ENCODE peak calls at places on chromosomes 3 and 15, in six cellular contexts. F is K562, M is upper lobe of left lung, D is HepG2, N is HCT116, P is GM12878. W is an unnamed sample.

GRCh38 chr3:15726043-15726442 is 71.7 kb downstream of the ANKRD28 start:
- ATAC-seq in F (no peak), M (no peak), N (no peak), P (peak), D (no peak), W (no peak)

GRCh38 chr3:170414202-170414663 is 4.4 kb upstream of the CLDN11 start:
- ATAC-seq in F (peak), P (peak), M (peak), N (peak), D (peak), W (no peak)

GRCh38 chr15:75348034-75348562 is 1.3 kb downstream of the NEIL1 start:
- ATAC-seq in N (peak), D (peak), M (peak), P (no peak), F (peak), W (peak)

GRCh38 chr15:28960979-28961378 is 75.2 kb downstream of the APBA2 start:
- ATAC-seq in N (peak), F (peak), M (no peak), P (no peak), D (no peak), W (no peak)

GRCh38 chr3:16816048-16816780 is 68.5 kb upstream of the PLCL2 start:
- ATAC-seq in M (no peak), P (peak), D (no peak), F (no peak), N (no peak), W (no peak)

GRCh38 chr15:89243046-89243690 is 611 bp upstream of the FANCI start:
- ATAC-seq in P (no peak), D (no peak), N (no peak), M (no peak), F (no peak), W (peak)

GRCh38 chr15:76333720-76334437 is 2.7 kb upstream of the ISL2 start:
- ATAC-seq in F (peak), N (peak), P (peak), D (peak), M (no peak), W (no peak)

GRCh38 chr15:50192926-50193595 is 11.1 kb downstream of the SLC27A2 start:
- ATAC-seq in F (no peak), P (no peak), D (no peak), N (no peak), M (no peak), W (no peak)

GRCh38 chr15:89383635-89384604 is 49.3 kb upstream of the POLG start:
- ATAC-seq in M (no peak), P (no peak), F (no peak), D (no peak), N (no peak), W (no peak)

GRCh38 chr15:79954659-79955058 is 16.3 kb downstream of the BCL2A1 start:
- ATAC-seq in F (peak), N (no peak), M (peak), D (no peak), P (no peak), W (no peak)

GRCh38 chr3:33650495-33650894 is 67.6 kb downstream of the CLASP2 start:
- ATAC-seq in M (no peak), D (no peak), N (no peak), F (peak), P (no peak), W (no peak)

GRCh38 chr3:27630892-27631291 is 91.2 kb downstream of the EOMES start:
- ATAC-seq in P (peak), D (no peak), N (no peak), F (no peak), M (no peak), W (no peak)

GRCh38 chr3:78872195-78872594 is 895.6 kb downstream of the ROBO1 start:
- ATAC-seq in P (peak), N (no peak), M (no peak), F (no peak), D (peak), W (no peak)

GRCh38 chr15:60945196-60945595 is 283.9 kb downstream of the RORA start:
- ATAC-seq in F (no peak), D (no peak), N (no peak), M (no peak), P (no peak), W (no peak)

GRCh38 chr3:151296226-151296625 is 17.9 kb upstream of the P2RY14 start:
- ATAC-seq in D (no peak), N (no peak), P (no peak), M (no peak), F (no peak), W (no peak)

GRCh38 chr15:76293361-76293760 is 17.9 kb downstream of the ETFA start:
- ATAC-seq in D (no peak), M (no peak), F (no peak), N (no peak), P (no peak), W (no peak)

GRCh38 chr3:138862531-138862923 is 27.8 kb upstream of the PIK3CB start:
- ATAC-seq in M (no peak), F (peak), D (peak), P (peak), N (peak), W (peak)

GRCh38 chr3:45692866-45693265 is 3.7 kb downstream of the SACM1L start:
- ATAC-seq in D (no peak), M (no peak), P (no peak), N (no peak), F (no peak), W (no peak)

GRCh38 chr3:45688194-45688881 is 858 bp upstream of the SACM1L start:
- ATAC-seq in N (no peak), D (peak), F (peak), P (peak), M (no peak), W (no peak)

GRCh38 chr3:45688882-45689786 is at the start of gene SACM1L:
- ATAC-seq in D (peak), M (peak), P (peak), N (peak), F (peak), W (peak)

GRCh38 chr3:45689787-45690145 is 570 bp downstream of the SACM1L start:
- ATAC-seq in D (no peak), N (no peak), M (peak), P (no peak), F (no peak), W (no peak)

DNA sequence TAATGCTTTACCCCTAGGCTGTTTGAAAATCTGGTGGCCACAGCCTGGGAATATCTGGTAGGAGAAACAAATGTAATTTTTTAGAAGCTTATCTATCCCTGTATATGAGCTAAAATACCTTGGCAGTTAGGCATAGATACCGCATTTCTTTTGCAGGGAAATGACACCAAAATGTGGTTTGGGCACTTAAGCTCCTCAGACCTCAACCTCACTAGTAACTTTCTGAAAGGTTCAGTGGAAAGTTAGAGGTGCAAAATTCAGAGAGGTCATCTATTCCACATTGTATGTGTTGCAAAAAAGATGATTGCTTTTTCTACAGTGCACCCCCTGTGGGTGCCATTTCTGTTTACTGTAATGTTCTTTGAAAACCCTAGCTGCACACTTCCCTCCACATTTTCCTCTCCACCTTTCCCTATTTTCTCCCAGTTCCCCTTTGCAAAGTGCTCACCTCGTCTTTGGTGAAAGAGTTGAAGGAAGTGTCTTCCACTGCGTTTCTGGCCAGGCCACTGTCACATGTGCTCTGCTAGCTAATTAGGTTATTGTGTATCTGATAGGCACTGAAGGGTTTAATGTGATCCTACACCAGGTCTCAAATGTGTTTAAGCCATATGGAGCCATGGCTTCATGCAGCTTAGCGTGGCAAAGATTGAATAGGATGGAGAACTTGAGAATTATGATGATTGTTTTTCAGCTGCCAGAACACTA is 1.3 kb downstream of the SACM1L start:
- ATAC-seq in P (no peak), F (no peak), M (no peak), D (no peak), N (no peak), W (no peak)
- TF ChIP-seq POLR2A in P (no peak), F (no peak), M (no peak), D (no peak), N (no peak), W (no peak)

GRCh38 chr15:78914027-78914764 is 30.6 kb downstream of the CTSH start:
- ATAC-seq in P (no peak), M (peak), D (peak), N (peak), F (peak), W (peak)
- TF ChIP-seq POLR2AphosphoS5 in P (no peak), M (no peak), D (no peak), N (no peak), F (no peak), W (peak)

GRCh38 chr3:12158387-12159226 is at the start of gene TIMP4:
- ATAC-seq in M (peak), N (no peak), F (peak), D (peak), P (no peak), W (peak)
- TF ChIP-seq POLR2A in M (no peak), N (no peak), F (no peak), D (no peak), P (no peak), W (peak)

GRCh38 chr15:58070801-58071418 is 5.4 kb upstream of the ALDH1A2 start:
- ATAC-seq in F (no peak), D (no peak), M (no peak), P (peak), N (peak), W (no peak)
- TF ChIP-seq POLR2AphosphoS5 in F (no peak), D (no peak), M (no peak), P (no peak), N (no peak), W (no peak)

GRCh38 chr3:57953541-57953940 is 54.7 kb upstream of the FLNB start:
- ATAC-seq in P (no peak), M (no peak), N (no peak), D (no peak), F (no peak), W (no peak)

GRCh38 chr3:57952651-57953050 is 55.6 kb upstream of the FLNB start:
- ATAC-seq in N (no peak), M (no peak), F (no peak), D (no peak), P (no peak), W (no peak)

GRCh38 chr3:57949779-57950618 is 58.2 kb upstream of the FLNB start:
- ATAC-seq in F (no peak), D (peak), P (peak), M (peak), N (peak), W (peak)

GRCh38 chr3:57951106-57951882 is 56.9 kb upstream of the FLNB start:
- ATAC-seq in M (peak), D (peak), N (peak), F (peak), P (peak), W (peak)

DNA sequence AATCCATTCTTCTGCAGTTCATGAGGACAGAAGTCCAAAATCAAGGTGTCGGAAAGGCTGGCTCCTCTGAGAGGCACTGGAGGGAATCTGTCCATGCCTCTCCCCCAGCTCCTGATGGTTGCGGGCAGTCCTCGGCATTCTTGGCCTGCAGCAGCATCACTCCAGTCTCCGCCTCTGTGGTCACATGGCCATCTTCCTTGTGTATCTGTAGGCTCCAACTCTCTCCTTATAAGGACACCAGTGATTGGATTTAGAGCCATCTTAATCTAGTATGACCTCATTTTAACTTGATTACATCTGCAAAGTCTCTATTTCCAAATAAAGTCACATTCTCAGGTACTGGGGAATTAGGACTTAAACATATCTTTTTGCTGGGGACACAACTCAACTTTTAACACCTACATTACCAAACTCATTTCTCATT is 56.0 kb upstream of the FLNB start:
- ATAC-seq in D (no peak), N (peak), P (no peak), F (peak), M (no peak), W (peak)
- TF ChIP-seq POLR2A in D (no peak), N (no peak), P (no peak), F (no peak), M (no peak), W (peak)

DNA sequence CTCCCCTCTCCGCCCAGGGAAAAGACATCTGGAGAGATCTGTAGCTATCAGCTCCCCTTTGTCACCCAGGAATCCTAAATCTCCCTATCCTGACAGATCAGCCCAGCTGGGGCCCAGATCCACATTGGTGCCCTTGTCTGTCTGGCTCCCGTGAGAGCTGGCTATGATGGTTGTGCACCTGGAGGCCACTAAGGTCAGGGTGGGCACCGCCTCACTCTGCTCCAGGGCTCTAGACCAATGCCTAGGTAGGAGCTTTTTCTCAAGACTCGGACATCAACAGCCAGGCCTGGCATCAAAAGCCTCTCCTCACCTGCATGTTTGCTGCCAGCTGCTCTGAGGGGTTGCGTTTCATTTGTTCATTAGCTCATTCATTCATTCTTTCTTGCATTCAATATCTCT is 142.7 kb downstream of the SMAD6 start:
- ATAC-seq in M (no peak), P (no peak), D (no peak), F (no peak), N (no peak), W (no peak)
- TF ChIP-seq POLR2AphosphoS5 in M (no peak), P (no peak), D (no peak), F (no peak), N (no peak), W (no peak)

DNA sequence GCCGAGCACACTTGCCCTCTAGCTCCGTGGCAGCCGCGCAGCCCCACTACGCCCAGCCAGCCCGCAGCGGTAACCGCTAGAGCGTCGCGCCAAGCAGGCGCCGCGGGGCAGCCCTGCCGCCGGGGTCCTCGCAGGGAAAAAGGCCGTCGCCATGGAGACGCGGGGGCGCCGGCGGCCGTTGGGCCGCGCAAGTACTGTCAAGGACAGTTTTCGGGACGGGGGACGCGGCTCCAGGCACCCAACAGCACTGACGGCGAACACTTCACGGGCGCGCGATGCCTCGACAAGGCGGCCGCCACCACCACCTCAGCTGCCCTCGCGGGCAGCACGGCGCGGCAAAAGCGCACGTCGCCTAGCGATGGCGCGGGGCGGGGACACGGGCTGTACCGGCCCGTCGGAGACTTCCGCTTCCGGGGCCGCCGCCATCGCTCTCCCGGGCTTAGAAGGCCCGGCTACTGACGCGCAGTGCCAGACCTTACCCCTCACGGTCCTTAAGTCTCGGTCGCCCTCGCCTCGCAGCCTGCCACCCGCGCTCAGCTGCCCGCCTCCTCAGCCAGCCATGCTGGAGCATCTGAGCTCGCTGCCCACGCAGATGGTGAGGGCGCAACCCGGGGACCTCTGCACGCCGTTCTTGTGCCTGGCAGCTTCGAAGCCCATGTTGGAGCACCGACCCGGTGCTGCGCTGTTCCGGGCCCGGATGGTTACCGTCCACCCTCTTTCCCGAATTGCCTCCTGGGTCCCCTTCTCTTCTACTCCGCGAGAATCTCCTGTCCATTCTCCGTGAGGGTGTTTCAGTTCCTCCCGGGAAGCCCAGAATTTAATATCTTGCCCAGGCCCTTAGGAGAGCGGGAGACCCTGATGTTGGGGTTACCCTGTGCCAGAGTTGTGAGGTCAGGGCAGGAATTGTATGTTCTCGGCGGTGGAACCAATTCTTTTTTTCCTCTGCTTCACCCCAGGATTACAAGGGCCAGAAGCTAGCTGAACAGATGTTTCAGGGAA is at the start of the genes GLT8D1 and SPCS1:
- ATAC-seq in D (peak), N (peak), M (peak), F (peak), P (peak), W (peak)
- TF ChIP-seq POLR2A in D (peak), N (peak), M (no peak), F (peak), P (peak), W (peak)

GRCh38 chr3:48898383-48899234 is at the start of gene SLC25A20:
- ATAC-seq in D (peak), M (peak), N (peak), F (peak), P (peak), W (peak)
- TF ChIP-seq POLR2AphosphoS5 in D (no peak), M (peak), N (peak), F (peak), P (peak), W (peak)

DNA sequence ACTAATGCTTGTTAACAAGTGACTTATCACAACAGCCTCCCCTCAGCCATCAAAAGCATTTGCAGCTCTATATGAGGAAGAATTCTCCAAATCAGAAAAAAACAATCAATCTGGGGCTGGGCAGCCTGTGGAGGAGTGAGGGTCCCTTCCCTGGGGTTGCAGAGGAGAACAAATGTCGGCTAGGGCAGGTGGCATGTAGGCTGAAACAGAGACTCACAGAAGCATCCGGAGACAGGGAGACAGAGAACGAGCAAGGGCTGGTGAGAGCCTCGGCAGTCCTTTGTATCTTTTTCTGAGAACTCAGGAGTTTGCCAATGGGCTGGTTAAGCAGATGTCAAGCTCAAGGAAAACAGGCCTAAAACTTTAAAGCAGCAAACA is 15.8 kb downstream of the ITGA11 start:
- ATAC-seq in F (no peak), M (no peak), D (no peak), P (no peak), N (no peak), W (no peak)
- TF ChIP-seq POLR2A in F (no peak), M (no peak), D (no peak), P (no peak), N (no peak), W (no peak)

W was measured in gastroesophageal sphincter.